ENCODE peak calls at places on chromosomes 11 and 22, in six cellular contexts. N, U, K, P, C and L are unnamed samples.

GRCh38 chr11:75850787-75851186 is 35.8 kb downstream of the UVRAG start:
- DNase-seq in N (peak), U (no peak), K (peak), P (no peak), C (no peak), L (no peak)

GRCh38 chr11:74672956-74673895 is 58.0 kb downstream of the CHRDL2 start:
- DNase-seq in N (peak), U (peak), K (peak), P (no peak), C (peak), L (no peak)

GRCh38 chr11:16418698-16419097 is 62.4 kb upstream of the SOX6 start:
- DNase-seq in N (no peak), U (no peak), K (no peak), P (no peak), C (no peak), L (no peak)

GRCh38 chr11:22769081-22769480 is 60.5 kb downstream of the SVIP start:
- DNase-seq in N (no peak), U (no peak), K (no peak), P (no peak), C (no peak), L (no peak)

GRCh38 chr11:43708776-43709175 is 28.2 kb downstream of the HSD17B12 start:
- DNase-seq in N (no peak), U (no peak), K (peak), P (no peak), C (no peak), L (no peak)

GRCh38 chr22:24601217-24602104 is 1.5 kb upstream of the GGT1 start:
- DNase-seq in N (no peak), U (peak), K (no peak), P (no peak), C (no peak), L (no peak)

GRCh38 chr11:117366183-117366582 is 38.5 kb downstream of the CEP164 start:
- DNase-seq in N (no peak), U (no peak), K (no peak), P (no peak), C (no peak), L (no peak)

GRCh38 chr11:26134481-26135355 is 197.2 kb upstream of the ANO3 start:
- DNase-seq in N (peak), U (peak), K (peak), P (no peak), C (peak), L (no peak)

GRCh38 chr11:124751391-124751740 is 689 bp downstream of the VSIG2 start:
- DNase-seq in N (no peak), U (no peak), K (no peak), P (no peak), C (no peak), L (no peak)

GRCh38 chr22:46992121-46992731 is 229.8 kb downstream of the TBC1D22A start:
- DNase-seq in N (no peak), U (no peak), K (no peak), P (no peak), C (no peak), L (no peak)

GRCh38 chr11:118224512-118225180 is at the start of gene JAML:
- DNase-seq in N (no peak), U (peak), K (no peak), P (no peak), C (no peak), L (no peak)

GRCh38 chr22:43205261-43205691 is 18.3 kb upstream of the TTLL12 start:
- DNase-seq in N (no peak), U (no peak), K (no peak), P (no peak), C (no peak), L (no peak)

GRCh38 chr22:46576556-46577351 is 39.3 kb upstream of the CELSR1 start:
- DNase-seq in N (peak), U (peak), K (peak), P (peak), C (peak), L (peak)

GRCh38 chr22:49853981-49854791 is 542 bp downstream of the ZBED4 start:
- DNase-seq in N (peak), U (peak), K (peak), P (peak), C (peak), L (no peak)

GRCh38 chr11:112880454-112880853 is 80.8 kb upstream of the NCAM1 start:
- DNase-seq in N (no peak), U (no peak), K (no peak), P (no peak), C (no peak), L (no peak)

GRCh38 chr22:40193429-40194421 is 16.0 kb downstream of the TNRC6B start:
- DNase-seq in N (peak), U (no peak), K (peak), P (no peak), C (peak), L (no peak)
- TF ChIP-seq CTCF in N (peak), U (no peak), K (peak), P (no peak), C (peak), L (peak)

GRCh38 chr11:35142481-35143207 is 3.7 kb downstream of the CD44 start:
- DNase-seq in N (peak), U (peak), K (peak), P (no peak), C (peak), L (no peak)
- TF ChIP-seq CTCF in N (no peak), U (no peak), K (peak), P (no peak), C (no peak), L (peak)

GRCh38 chr11:18671246-18671645 is 27.3 kb upstream of the TMEM86A start:
- DNase-seq in N (no peak), U (no peak), K (no peak), P (no peak), C (no peak), L (no peak)

GRCh38 chr11:18669211-18669593 is 29.4 kb upstream of the TMEM86A start:
- DNase-seq in N (no peak), U (no peak), K (no peak), P (no peak), C (no peak), L (no peak)

GRCh38 chr11:18668131-18668530 is 30.4 kb upstream of the TMEM86A start:
- DNase-seq in N (no peak), U (no peak), K (no peak), P (no peak), C (no peak), L (no peak)

DNA sequence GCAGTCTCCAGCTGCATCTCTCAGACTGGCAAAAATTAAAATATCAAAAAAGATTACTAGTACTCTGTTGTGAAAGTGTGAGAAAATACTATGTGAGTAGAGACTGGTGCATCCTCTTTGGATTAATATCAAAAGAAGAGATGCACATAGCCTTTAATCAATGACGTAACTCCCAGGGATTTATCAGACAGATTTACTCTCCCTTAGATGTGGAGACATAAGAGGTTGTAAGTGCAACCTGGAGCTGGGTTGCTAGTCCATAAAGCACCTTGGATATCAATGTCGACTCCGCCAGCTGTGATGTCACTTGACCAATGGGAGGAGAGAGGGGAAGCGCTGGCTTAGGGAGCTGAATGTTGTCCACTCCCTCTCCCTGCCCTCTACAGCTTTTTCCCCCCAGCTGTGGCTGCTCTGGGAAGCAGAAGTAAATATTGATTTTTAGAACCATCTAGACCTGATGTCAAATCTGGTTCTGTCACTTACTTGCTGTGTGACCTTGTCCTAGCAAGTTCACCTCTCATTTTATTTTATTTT is 28.9 kb upstream of the TMEM86A start:
- DNase-seq in N (no peak), U (no peak), K (no peak), P (no peak), C (no peak), L (no peak)
- TF ChIP-seq CTCF in N (no peak), U (no peak), K (no peak), P (no peak), C (no peak), L (no peak)

GRCh38 chr22:23047265-23047664 is 23.1 kb upstream of the GNAZ start:
- DNase-seq in N (no peak), U (no peak), K (peak), P (no peak), C (no peak), L (no peak)

GRCh38 chr22:23045461-23045860 is 24.9 kb upstream of the GNAZ start:
- DNase-seq in N (no peak), U (no peak), K (no peak), P (no peak), C (no peak), L (no peak)

GRCh38 chr22:23042179-23042578 is 28.1 kb upstream of the GNAZ start:
- DNase-seq in N (no peak), U (no peak), K (no peak), P (no peak), C (no peak), L (no peak)

GRCh38 chr22:23047742-23048141 is 22.6 kb upstream of the GNAZ start:
- DNase-seq in N (no peak), U (no peak), K (no peak), P (no peak), C (no peak), L (no peak)

GRCh38 chr22:23044570-23044969 is 25.7 kb upstream of the GNAZ start:
- DNase-seq in N (no peak), U (no peak), K (no peak), P (no peak), C (no peak), L (no peak)
- TF ChIP-seq CTCF in N (no peak), U (no peak), K (no peak), P (no peak), C (no peak), L (no peak)

GRCh38 chr11:67645521-67646457 is 4.7 kb downstream of the ACY3 start:
- DNase-seq in N (no peak), U (no peak), K (no peak), P (no peak), C (no peak), L (no peak)
- TF ChIP-seq CTCF in N (no peak), U (no peak), K (no peak), P (no peak), C (no peak), L (no peak)

DNA sequence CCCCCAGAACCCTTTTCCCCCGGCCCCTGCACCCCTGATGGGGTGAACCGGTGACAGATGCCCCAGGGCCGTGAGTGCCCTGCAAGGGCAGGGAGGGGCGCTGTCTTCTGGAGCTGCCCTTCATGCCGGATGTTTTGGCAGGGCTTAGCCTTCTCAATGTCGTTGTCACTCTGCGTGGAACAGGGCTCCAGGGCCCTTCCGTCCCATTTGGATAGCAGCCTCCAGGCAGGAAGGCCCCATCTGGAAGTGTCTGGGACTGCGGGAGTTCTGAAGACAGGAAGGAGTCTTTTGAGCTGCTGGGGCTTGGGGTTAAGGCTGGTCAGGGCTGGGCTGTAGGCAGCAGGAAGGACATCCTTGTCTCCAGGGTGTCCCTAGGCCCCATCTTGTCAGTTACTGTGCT is 4.6 kb downstream of the FRMD8 start:
- DNase-seq in N (no peak), U (no peak), K (peak), P (no peak), C (peak), L (no peak)
- TF ChIP-seq CTCF in N (no peak), U (no peak), K (peak), P (no peak), C (peak), L (no peak)

GRCh38 chr11:40924915-40925314 is 534.5 kb downstream of the LRRC4C start:
- DNase-seq in N (no peak), U (no peak), K (no peak), P (no peak), C (no peak), L (no peak)
- TF ChIP-seq CTCF in N (no peak), U (no peak), K (no peak), P (no peak), C (no peak), L (no peak)

DNA sequence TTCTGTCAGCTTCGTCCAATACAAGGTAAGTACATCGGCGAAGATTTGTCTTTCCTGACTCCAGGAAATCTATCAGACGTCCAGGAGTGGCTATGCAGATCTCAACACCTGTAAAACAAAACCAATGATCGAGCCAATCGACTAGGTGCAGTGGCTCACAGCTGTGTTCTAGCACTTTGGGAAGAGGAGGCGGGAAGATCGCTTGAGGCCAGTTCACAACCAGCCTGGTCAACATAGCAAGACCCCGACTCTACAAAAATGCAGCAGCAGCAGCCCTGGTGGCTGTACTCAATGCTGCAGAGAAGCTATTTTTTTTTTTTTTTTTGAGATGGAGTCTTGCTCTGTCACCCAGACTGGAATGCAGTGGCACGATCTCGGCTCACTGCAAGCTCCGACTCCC is 11.2 kb downstream of the DDX17 start:
- DNase-seq in N (no peak), U (no peak), K (no peak), P (no peak), C (no peak), L (no peak)
- TF ChIP-seq CTCF in N (peak), U (no peak), K (no peak), P (no peak), C (peak), L (no peak)